ENCODE peak calls at places on chromosome 13, in nine cellular contexts. A is aorta, B is neural progenitor cell, M is heart right ventricle, X is cardiac muscle cell, Q is psoas muscle, P is A549, F is ovary, W is left lung. C is an unnamed sample.

GRCh38 chr13:100673831-100674362 is 698 bp downstream of the TMTC4 start:
- DNase-seq in F (peak; percentile 75), A (no peak), Q (peak; percentile 81), B (no peak), W (no peak), X (no peak), M (peak; percentile 18), P (peak; percentile 63), C (peak; percentile 67)

GRCh38 chr13:40132249-40132648 is 476.8 kb downstream of the COG6 start:
- DNase-seq in A (no peak), M (no peak), Q (no peak), F (no peak), X (no peak), P (no peak), W (no peak), B (no peak), C (no peak)

GRCh38 chr13:40672310-40673060 is 6.0 kb upstream of the FOXO1 start:
- DNase-seq in X (no peak), M (no peak), B (no peak), Q (no peak), F (no peak), A (no peak), W (no peak), P (peak; percentile 43), C (no peak)

GRCh38 chr13:97028441-97029299 is 34.4 kb upstream of the OXGR1 start:
- DNase-seq in P (peak; percentile 23), Q (peak; percentile 53), F (peak; percentile 44), W (no peak), A (no peak), M (peak; percentile 56), B (peak; percentile 45), X (peak; percentile 50), C (peak; percentile 36)

GRCh38 chr13:90477194-90477593 is 870.3 kb upstream of the MIR17HG start:
- DNase-seq in B (no peak), W (no peak), F (no peak), A (no peak), M (no peak), P (no peak), Q (no peak), X (no peak), C (no peak)

GRCh38 chr13:65268009-65268408 is 1962.1 kb downstream of the PCDH9 start:
- DNase-seq in B (no peak), P (no peak), W (no peak), X (no peak), A (no peak), F (no peak), Q (no peak), M (no peak), C (no peak)

GRCh38 chr13:57633950-57634828 is 2.6 kb downstream of the PCDH17 start:
- DNase-seq in F (peak; percentile 5), X (no peak), W (peak; percentile 76), Q (no peak), A (peak; percentile 79), P (no peak), M (peak; percentile 20), B (peak; percentile 24), C (no peak)

GRCh38 chr13:59979589-59979988 is 184.1 kb downstream of the DIAPH3 start:
- DNase-seq in M (no peak), W (no peak), F (no peak), X (no peak), A (no peak), P (no peak), Q (no peak), B (no peak), C (no peak)

GRCh38 chr13:21541980-21542379 is 62.0 kb downstream of the MICU2 start:
- DNase-seq in W (no peak), M (no peak), A (no peak), B (no peak), X (peak; percentile 3), Q (no peak), P (no peak), F (no peak), C (no peak)

GRCh38 chr13:75635621-75636338 is at the start of gene LMO7:
- DNase-seq in P (peak; percentile 23), M (peak; percentile 37), A (peak; percentile 88), X (peak; percentile 49), W (peak; percentile 85), Q (peak; percentile 74), B (peak; percentile 78), F (peak; percentile 57), C (no peak)

GRCh38 chr13:86741762-86742285 is 929.3 kb upstream of the SLITRK5 start:
- DNase-seq in P (no peak), X (no peak), F (no peak), A (no peak), Q (no peak), W (no peak), B (no peak), M (no peak), C (no peak)

GRCh38 chr13:46614582-46614981 is 61.6 kb downstream of the LRCH1 start:
- DNase-seq in B (no peak), X (no peak), W (no peak), Q (no peak), P (peak; percentile 29), A (no peak), F (no peak), M (no peak), C (no peak)

GRCh38 chr13:66714795-66715194 is 515.3 kb downstream of the PCDH9 start:
- DNase-seq in P (no peak), A (no peak), X (no peak), W (no peak), Q (no peak), B (no peak), M (no peak), F (no peak), C (no peak)

GRCh38 chr13:76667551-76667950 is 218.7 kb downstream of the KCTD12 start:
- DNase-seq in P (no peak), A (no peak), M (peak; percentile 32), B (no peak), W (no peak), F (no peak), Q (no peak), X (no peak), C (peak; percentile 37)

GRCh38 chr13:99151516-99151915 is 49.1 kb upstream of the UBAC2 start:
- DNase-seq in F (no peak), X (no peak), M (no peak), A (no peak), Q (no peak), W (no peak), P (peak; percentile 50), B (no peak), C (no peak)

GRCh38 chr13:100673376-100673830 is 1.2 kb downstream of the TMTC4 start:
- DNase-seq in A (no peak), P (no peak), Q (no peak), X (peak; percentile 38), F (peak; percentile 27), W (no peak), M (no peak), B (peak; percentile 71), C (no peak)

GRCh38 chr13:43005460-43006236 is 13.6 kb upstream of the EPSTI1 start:
- DNase-seq in P (no peak), F (no peak), Q (no peak), B (no peak), M (no peak), X (peak; percentile 36), A (no peak), W (no peak), C (no peak)

GRCh38 chr13:70108276-70108845 is at the start of gene KLHL1:
- DNase-seq in X (no peak), B (peak; percentile 28), Q (no peak), M (no peak), A (no peak), W (no peak), F (no peak), P (no peak), C (no peak)

GRCh38 chr13:59641261-59641660 is 522.5 kb downstream of the DIAPH3 start:
- DNase-seq in W (no peak), M (no peak), F (no peak), P (no peak), Q (no peak), A (no peak), B (peak; percentile 22), X (no peak), C (no peak)

GRCh38 chr13:73401769-73402168 is 343.0 kb downstream of the KLF5 start:
- DNase-seq in B (no peak), Q (no peak), P (no peak), X (no peak), W (no peak), F (no peak), A (no peak), M (no peak), C (no peak)
- H3K27ac ChIP-seq in B (no peak overlapping the region), Q (no peak overlapping the region), P (no peak overlapping the region), X (no peak overlapping the region), W (no peak overlapping the region), F (no peak overlapping the region), A (no peak overlapping the region), M (no peak overlapping the region), C (no peak overlapping the region)

DNA sequence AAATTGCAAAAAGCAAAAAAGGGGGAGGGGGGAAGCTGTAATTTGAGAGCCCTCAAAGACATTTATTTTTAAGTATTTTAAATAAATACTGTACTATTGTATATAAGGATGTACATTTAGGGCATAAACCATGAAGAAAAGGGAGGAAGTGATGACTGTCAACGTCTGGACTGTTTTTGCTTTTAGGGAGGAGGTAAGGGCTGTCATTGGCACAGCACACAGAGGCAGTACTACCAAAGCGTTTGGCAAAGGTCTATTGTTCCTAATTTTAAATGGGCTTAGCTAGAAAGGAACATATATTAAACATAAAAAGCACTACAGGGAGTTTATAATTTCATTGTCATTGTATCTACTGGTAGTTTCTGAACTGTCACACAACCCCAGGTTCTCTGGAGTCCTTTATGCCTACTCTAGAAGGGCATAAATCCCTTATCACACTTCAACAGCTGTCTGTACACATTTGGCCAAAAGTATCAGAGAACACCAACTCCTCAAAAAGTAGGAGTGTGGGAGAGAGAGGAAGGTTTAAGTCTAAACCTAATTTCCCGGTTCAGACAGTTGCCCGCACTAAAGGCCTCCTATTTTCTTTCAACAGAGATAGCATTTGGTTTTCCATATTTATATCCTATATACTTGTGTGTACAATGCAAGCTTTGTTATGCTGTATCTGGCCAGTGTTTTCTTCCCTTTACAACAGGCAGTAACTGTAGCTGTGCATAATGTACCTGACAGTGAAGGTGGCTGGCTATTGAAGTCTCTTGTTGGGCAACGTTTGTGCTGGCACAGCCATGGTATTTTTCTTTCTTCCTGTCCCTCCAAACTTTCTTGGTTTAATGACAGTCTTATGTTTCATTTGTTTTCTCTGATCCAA is 406.2 kb downstream of the KLF5 start:
- DNase-seq in P (no peak), A (no peak), M (no peak), Q (no peak), X (no peak), W (no peak), F (no peak), B (no peak), C (no peak)
- H3K27ac ChIP-seq in P (peak overlapping the region; percentile 74), A (no peak overlapping the region), M (no peak overlapping the region), Q (no peak overlapping the region), X (no peak overlapping the region), W (no peak overlapping the region), F (no peak overlapping the region), B (no peak overlapping the region), C (no peak overlapping the region)

GRCh38 chr13:20168396-20168795 is 7.5 kb upstream of the GJA3 start:
- DNase-seq in Q (no peak), F (no peak), A (no peak), B (no peak), W (no peak), M (no peak), P (no peak), X (no peak), C (no peak)
- H3K27ac ChIP-seq in Q (no peak overlapping the region), F (no peak overlapping the region), A (no peak overlapping the region), B (no peak overlapping the region), W (no peak overlapping the region), M (no peak overlapping the region), P (no peak overlapping the region), X (no peak overlapping the region), C (no peak overlapping the region)

GRCh38 chr13:110354715-110355473 is 47.8 kb downstream of the COL4A2 start:
- DNase-seq in M (no peak), F (no peak), P (no peak), B (no peak), X (no peak), Q (no peak), A (no peak), W (no peak), C (no peak)
- H3K27ac ChIP-seq in M (no peak overlapping the region), F (no peak overlapping the region), P (no peak overlapping the region), B (no peak overlapping the region), X (peak overlapping the region; percentile 6), Q (no peak overlapping the region), A (peak overlapping the region; percentile 65), W (no peak overlapping the region), C (peak overlapping the region; percentile 96)